ENCODE peak calls at places on chromosome X, in six cellular contexts. N is H1, V is IMR-90, B is neuronal stem cell, W is H9, Q is trophoblast cell. A is an unnamed sample.

GRCh38 chrX:3384330-3384729 is 37.9 kb upstream of the MXRA5 start:
- DNase-seq in B (no peak), Q (no peak), N (no peak), W (no peak), V (no peak), A (no peak)

GRCh38 chrX:119427024-119427794 is 28.1 kb downstream of the SLC25A43 start:
- DNase-seq in W (no peak), V (peak), N (no peak), B (no peak), Q (no peak), A (peak)

GRCh38 chrX:132815643-132816042 is 142.8 kb downstream of the HS6ST2 start:
- DNase-seq in N (no peak), Q (no peak), W (no peak), V (no peak), B (no peak), A (no peak)

GRCh38 chrX:136215559-136215958 is 35.6 kb downstream of the MAP7D3 start:
- DNase-seq in W (no peak), N (no peak), Q (no peak), V (peak), B (no peak), A (peak)

GRCh38 chrX:139823806-139824205 is 109.0 kb downstream of the ATP11C start:
- DNase-seq in W (no peak), Q (no peak), B (no peak), N (no peak), V (peak), A (peak)

GRCh38 chrX:11666180-11666579 is 460 bp upstream of the ARHGAP6 start:
- DNase-seq in V (no peak), B (peak), Q (no peak), N (no peak), W (peak), A (peak)

GRCh38 chrX:3779546-3779945 is 66.1 kb upstream of the PRKX start:
- DNase-seq in Q (no peak), B (no peak), V (no peak), W (no peak), N (no peak), A (no peak)

GRCh38 chrX:154384284-154384892 is 5.3 kb downstream of the EMD start:
- DNase-seq in Q (no peak), N (no peak), V (no peak), W (no peak), B (no peak), A (peak)

GRCh38 chrX:34546366-34546765 is 110.7 kb downstream of the TMEM47 start:
- DNase-seq in V (no peak), Q (no peak), N (no peak), W (no peak), B (no peak), A (no peak)

DNA sequence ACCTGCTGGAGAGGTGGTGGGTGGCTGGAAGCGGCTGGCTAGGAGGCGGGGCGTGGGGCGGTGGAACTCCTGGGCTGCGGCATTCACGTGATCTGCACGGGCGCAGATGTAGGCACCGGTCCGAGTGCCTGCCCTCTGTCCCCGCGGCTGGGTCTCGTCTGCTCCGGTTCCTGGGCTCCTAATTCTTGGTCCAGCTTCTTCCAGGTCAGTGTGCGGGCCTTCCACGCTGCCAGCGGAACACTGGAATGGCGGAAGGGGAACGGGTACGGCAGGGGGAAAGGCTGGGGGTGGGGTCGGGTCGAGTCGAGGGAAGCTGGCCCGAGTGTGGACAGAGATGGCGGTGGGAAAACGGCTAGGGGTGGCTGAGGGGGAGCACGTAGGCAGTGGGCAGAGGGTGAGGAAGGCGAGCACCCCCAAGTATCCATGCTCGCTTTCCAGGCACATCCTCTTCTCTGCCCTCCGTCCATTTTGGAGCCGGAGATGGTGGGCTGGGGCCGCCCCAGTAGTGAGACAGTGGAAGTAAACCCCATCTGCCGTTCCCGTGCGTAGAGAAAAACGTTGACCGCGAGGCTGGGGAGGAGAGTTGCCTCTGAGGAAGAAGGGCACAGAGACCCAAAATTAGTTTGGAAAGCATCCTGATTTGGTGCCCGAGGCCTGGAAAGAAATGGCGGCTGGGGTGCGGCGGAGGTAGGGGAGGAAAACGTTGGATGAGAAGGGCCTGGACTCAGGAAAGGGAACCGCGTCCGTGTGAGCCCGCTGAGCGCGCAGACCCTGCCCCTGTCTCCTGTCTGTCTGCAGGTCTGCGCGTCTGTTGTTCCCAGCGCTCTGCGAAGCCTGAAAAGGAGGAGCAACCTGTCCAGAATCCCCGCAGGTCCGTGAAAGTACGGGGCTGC is at the start of gene TCEAL4:
- DNase-seq in Q (peak), V (no peak), B (no peak), N (no peak), W (peak), A (peak)
- H4K8ac ChIP-seq in Q (peak), V (peak), B (no peak), N (peak), W (no peak), A (peak)

GRCh38 chrX:9847071-9847470 is 60.8 kb downstream of the SHROOM2 start:
- DNase-seq in W (no peak), B (no peak), N (no peak), V (peak), Q (peak), A (peak)
- H2AFZ ChIP-seq in W (no peak), B (no peak), N (no peak), V (no peak), Q (no peak), A (no peak)

GRCh38 chrX:71534773-71535544 is 2.1 kb downstream of the OGT start:
- DNase-seq in W (no peak), Q (no peak), V (no peak), N (no peak), B (no peak), A (peak)

GRCh38 chrX:71533514-71533849 is 578 bp downstream of the OGT start:
- DNase-seq in W (no peak), B (no peak), N (no peak), Q (peak), V (no peak), A (no peak)

GRCh38 chrX:71532078-71532752 is 689 bp upstream of the OGT start:
- DNase-seq in Q (peak), B (no peak), N (no peak), W (no peak), V (peak), A (peak)

GRCh38 chrX:71532753-71533425 is at the start of gene OGT:
- DNase-seq in N (peak), B (peak), V (peak), W (peak), Q (peak), A (peak)

DNA sequence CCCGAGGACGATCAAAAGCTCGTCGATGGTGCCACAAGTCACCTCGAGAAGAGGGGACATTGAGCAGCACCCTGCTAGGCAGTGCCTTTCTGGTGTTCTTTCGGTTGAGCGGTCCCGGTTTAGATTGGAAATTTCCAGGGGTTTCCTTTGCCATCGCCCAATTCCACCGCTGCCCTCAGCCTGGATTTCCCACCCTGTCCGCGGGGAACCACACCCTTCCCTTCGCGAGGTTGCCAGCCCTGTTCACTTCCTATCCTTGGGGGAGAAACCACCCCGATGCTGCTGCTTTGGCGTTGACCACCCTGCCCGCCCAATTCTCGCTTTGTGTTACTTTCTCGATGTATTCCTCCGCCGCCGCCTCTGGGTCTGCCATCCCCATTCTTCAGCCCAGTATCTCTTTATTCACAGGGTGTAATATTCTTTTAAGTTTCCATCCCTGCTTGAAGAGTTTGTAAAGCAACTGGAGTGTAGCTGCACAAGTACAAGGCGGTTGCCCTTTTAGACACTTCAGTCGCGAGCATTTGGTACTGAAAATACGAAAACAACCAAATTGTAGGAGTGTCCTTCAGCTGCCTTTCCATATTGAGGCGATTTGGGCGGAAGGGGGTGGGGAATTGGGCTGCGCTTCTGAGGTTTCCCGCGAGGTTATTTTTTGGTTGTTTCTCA is 1.1 kb downstream of the OGT start:
- DNase-seq in B (peak), N (no peak), W (peak), V (peak), Q (peak), A (peak)
- H2BK120ac ChIP-seq in B (no peak), N (no peak), W (no peak), V (no peak), Q (peak), A (no peak)

GRCh38 chrX:41026326-41027136 is 58.7 kb upstream of the USP9X start:
- DNase-seq in B (no peak), V (no peak), W (peak), Q (no peak), N (no peak), A (no peak)

GRCh38 chrX:41031256-41031967 is 53.8 kb upstream of the USP9X start:
- DNase-seq in B (no peak), W (no peak), V (no peak), Q (peak), N (no peak), A (no peak)

GRCh38 chrX:41025926-41026325 is 59.3 kb upstream of the USP9X start:
- DNase-seq in V (peak), N (no peak), B (no peak), Q (no peak), W (peak), A (no peak)

GRCh38 chrX:41027388-41027787 is 57.9 kb upstream of the USP9X start:
- DNase-seq in Q (peak), N (no peak), V (peak), W (no peak), B (no peak), A (peak)

GRCh38 chrX:41029332-41029731 is 55.9 kb upstream of the USP9X start:
- DNase-seq in B (no peak), Q (no peak), N (no peak), W (no peak), V (peak), A (peak)
- H4K8ac ChIP-seq in B (no peak), Q (no peak), N (peak), W (no peak), V (no peak), A (no peak)

A was measured in mesenchymal stem cell.